ENCODE peak calls at places on chromosomes 4 and X, in seven cellular contexts. One of them, this sample, is unnamed.

GRCh38 chr4:128770807-128771206 is 38.7 kb upstream of the JADE1 start:
- DNase-seq in GM12865: no peak
- DNase-seq in MM.1S: no peak
- DNase-seq in tibial artery: no peak
- DNase-seq in AG09309: no peak
- DNase-seq in astrocyte of the spinal cord: no peak
- DNase-seq in psoas muscle: no peak
- DNase-seq in this sample: no peak

GRCh38 chr4:55675196-55675793 is 39.2 kb upstream of the NMU start:
- DNase-seq in GM12865: no peak
- DNase-seq in MM.1S: no peak
- DNase-seq in tibial artery: no peak
- DNase-seq in AG09309: no peak
- DNase-seq in astrocyte of the spinal cord: no peak
- DNase-seq in psoas muscle: no peak
- DNase-seq in this sample: no peak

GRCh38 chr4:118756958-118757357 is 71.8 kb downstream of the METTL14 start:
- DNase-seq in GM12865: no peak
- DNase-seq in MM.1S: no peak
- DNase-seq in tibial artery: no peak
- DNase-seq in AG09309: no peak
- DNase-seq in astrocyte of the spinal cord: no peak
- DNase-seq in psoas muscle: no peak
- DNase-seq in this sample: no peak

GRCh38 chr4:8393593-8394038 is 46.9 kb downstream of the ACOX3 start:
- DNase-seq in GM12865: peak
- DNase-seq in MM.1S: no peak
- DNase-seq in tibial artery: peak
- DNase-seq in AG09309: peak
- DNase-seq in astrocyte of the spinal cord: peak
- DNase-seq in psoas muscle: peak
- DNase-seq in this sample: peak

GRCh38 chrX:2962346-2962745 is 33.2 kb upstream of the ARSD start:
- DNase-seq in GM12865: no peak
- DNase-seq in MM.1S: no peak
- DNase-seq in tibial artery: no peak
- DNase-seq in AG09309: no peak
- DNase-seq in astrocyte of the spinal cord: no peak
- DNase-seq in psoas muscle: no peak
- DNase-seq in this sample: no peak

GRCh38 chrX:30302957-30303356 is 6.2 kb downstream of the NR0B1 start:
- DNase-seq in GM12865: no peak
- DNase-seq in MM.1S: no peak
- DNase-seq in tibial artery: no peak
- DNase-seq in AG09309: no peak
- DNase-seq in astrocyte of the spinal cord: no peak
- DNase-seq in psoas muscle: peak
- DNase-seq in this sample: no peak

GRCh38 chr4:1153567-1154090 is 18.8 kb downstream of the SPON2 start:
- DNase-seq in GM12865: no peak
- DNase-seq in MM.1S: no peak
- DNase-seq in tibial artery: no peak
- DNase-seq in AG09309: no peak
- DNase-seq in astrocyte of the spinal cord: no peak
- DNase-seq in psoas muscle: no peak
- DNase-seq in this sample: no peak

GRCh38 chrX:46165411-46165810 is 379.8 kb downstream of the ZNF674 start:
- DNase-seq in GM12865: no peak
- DNase-seq in MM.1S: no peak
- DNase-seq in tibial artery: no peak
- DNase-seq in AG09309: peak
- DNase-seq in astrocyte of the spinal cord: peak
- DNase-seq in psoas muscle: no peak
- DNase-seq in this sample: peak

GRCh38 chrX:53047228-53047627 is 1.4 kb upstream of the GPR173 start:
- DNase-seq in GM12865: no peak
- DNase-seq in MM.1S: no peak
- DNase-seq in tibial artery: no peak
- DNase-seq in AG09309: no peak
- DNase-seq in astrocyte of the spinal cord: no peak
- DNase-seq in psoas muscle: no peak
- DNase-seq in this sample: no peak
- TF ChIP-seq CTCF in GM12865: no peak
- TF ChIP-seq CTCF in MM.1S: no peak
- TF ChIP-seq CTCF in tibial artery: no peak
- TF ChIP-seq CTCF in AG09309: peak
- TF ChIP-seq CTCF in astrocyte of the spinal cord: peak
- TF ChIP-seq CTCF in psoas muscle: no peak
- TF ChIP-seq CTCF in this sample: peak

GRCh38 chrX:20042221-20042620 is 51.4 kb upstream of the BCLAF3 start:
- DNase-seq in GM12865: no peak
- DNase-seq in MM.1S: no peak
- DNase-seq in tibial artery: no peak
- DNase-seq in AG09309: no peak
- DNase-seq in astrocyte of the spinal cord: no peak
- DNase-seq in psoas muscle: no peak
- DNase-seq in this sample: no peak

GRCh38 chrX:20046270-20046669 is 55.4 kb upstream of the BCLAF3 start:
- DNase-seq in GM12865: no peak
- DNase-seq in MM.1S: no peak
- DNase-seq in tibial artery: no peak
- DNase-seq in AG09309: no peak
- DNase-seq in astrocyte of the spinal cord: no peak
- DNase-seq in psoas muscle: no peak
- DNase-seq in this sample: no peak

GRCh38 chrX:20046864-20047263 is 56.0 kb upstream of the BCLAF3 start:
- DNase-seq in GM12865: no peak
- DNase-seq in MM.1S: no peak
- DNase-seq in tibial artery: no peak
- DNase-seq in AG09309: no peak
- DNase-seq in astrocyte of the spinal cord: no peak
- DNase-seq in psoas muscle: no peak
- DNase-seq in this sample: no peak
- H3K4me3 ChIP-seq in GM12865: no peak
- H3K4me3 ChIP-seq in MM.1S: no peak
- H3K4me3 ChIP-seq in tibial artery: no peak
- H3K4me3 ChIP-seq in AG09309: no peak
- H3K4me3 ChIP-seq in astrocyte of the spinal cord: no peak
- H3K4me3 ChIP-seq in psoas muscle: no peak
- H3K4me3 ChIP-seq in this sample: no peak

DNA sequence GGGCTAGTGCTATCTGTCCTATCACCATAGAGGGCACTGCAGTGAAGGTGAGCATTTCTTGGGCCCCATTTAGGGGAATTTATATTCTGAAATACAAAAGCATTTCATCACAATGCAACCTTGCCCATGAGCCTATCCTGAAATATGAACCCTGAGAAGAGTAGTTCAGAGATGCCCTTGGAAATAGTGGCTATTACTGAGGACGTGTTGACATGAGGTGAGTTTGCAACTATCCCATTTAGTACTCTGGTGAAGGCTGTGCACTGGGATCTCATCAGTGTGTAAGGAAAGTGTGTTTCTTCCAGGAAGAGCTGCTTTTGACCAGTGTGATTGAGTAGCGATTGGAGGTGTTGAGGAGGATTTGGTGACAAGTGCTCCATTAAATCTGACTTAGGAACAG is 149.3 kb upstream of the EOLA2 start:
- DNase-seq in GM12865: no peak
- DNase-seq in MM.1S: no peak
- DNase-seq in tibial artery: no peak
- DNase-seq in AG09309: no peak
- DNase-seq in astrocyte of the spinal cord: no peak
- DNase-seq in psoas muscle: no peak
- DNase-seq in this sample: no peak
- TF ChIP-seq CTCF in GM12865: no peak
- TF ChIP-seq CTCF in MM.1S: no peak
- TF ChIP-seq CTCF in tibial artery: no peak
- TF ChIP-seq CTCF in AG09309: no peak
- TF ChIP-seq CTCF in astrocyte of the spinal cord: no peak
- TF ChIP-seq CTCF in psoas muscle: no peak
- TF ChIP-seq CTCF in this sample: no peak

GRCh38 chr4:4455199-4455865 is 68.4 kb downstream of the NSG1 start:
- DNase-seq in GM12865: peak
- DNase-seq in MM.1S: peak
- DNase-seq in tibial artery: no peak
- DNase-seq in AG09309: no peak
- DNase-seq in astrocyte of the spinal cord: no peak
- DNase-seq in psoas muscle: no peak
- DNase-seq in this sample: no peak
- H3K4me3 ChIP-seq in GM12865: no peak
- H3K4me3 ChIP-seq in MM.1S: peak
- H3K4me3 ChIP-seq in tibial artery: no peak
- H3K4me3 ChIP-seq in AG09309: no peak
- H3K4me3 ChIP-seq in astrocyte of the spinal cord: no peak
- H3K4me3 ChIP-seq in psoas muscle: no peak
- H3K4me3 ChIP-seq in this sample: no peak

GRCh38 chr4:157204634-157205244 is 15.8 kb upstream of the GRIA2 start:
- DNase-seq in GM12865: peak
- DNase-seq in MM.1S: peak
- DNase-seq in tibial artery: no peak
- DNase-seq in AG09309: no peak
- DNase-seq in astrocyte of the spinal cord: no peak
- DNase-seq in psoas muscle: no peak
- DNase-seq in this sample: no peak
- TF ChIP-seq CTCF in GM12865: peak
- TF ChIP-seq CTCF in MM.1S: peak
- TF ChIP-seq CTCF in tibial artery: no peak
- TF ChIP-seq CTCF in AG09309: peak
- TF ChIP-seq CTCF in astrocyte of the spinal cord: peak
- TF ChIP-seq CTCF in psoas muscle: peak
- TF ChIP-seq CTCF in this sample: peak

DNA sequence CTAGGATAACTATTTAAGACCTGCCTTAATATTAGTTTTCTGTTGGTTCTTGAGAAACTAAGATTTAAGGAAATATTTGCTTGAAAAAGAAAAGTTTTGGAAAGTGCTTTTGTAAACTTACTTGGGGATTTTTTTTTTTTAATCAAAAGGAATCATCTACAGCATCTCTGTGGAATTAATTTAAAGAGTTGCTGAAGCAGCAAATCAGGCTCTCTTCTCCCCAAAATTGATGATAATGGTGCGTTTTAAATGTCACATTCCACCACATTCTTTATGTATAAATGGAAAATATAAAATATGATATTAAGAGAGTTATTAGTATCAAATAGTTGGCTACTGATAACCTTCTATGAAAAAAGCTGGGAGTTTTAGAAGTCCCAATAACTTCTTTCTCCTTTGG is 4.2 kb downstream of the KLF3 start:
- DNase-seq in GM12865: no peak
- DNase-seq in MM.1S: no peak
- DNase-seq in tibial artery: no peak
- DNase-seq in AG09309: no peak
- DNase-seq in astrocyte of the spinal cord: no peak
- DNase-seq in psoas muscle: no peak
- DNase-seq in this sample: no peak
- H3K4me3 ChIP-seq in GM12865: no peak
- H3K4me3 ChIP-seq in MM.1S: no peak
- H3K4me3 ChIP-seq in tibial artery: no peak
- H3K4me3 ChIP-seq in AG09309: no peak
- H3K4me3 ChIP-seq in astrocyte of the spinal cord: no peak
- H3K4me3 ChIP-seq in psoas muscle: peak
- H3K4me3 ChIP-seq in this sample: no peak

GRCh38 chr4:77040856-77041576 is 34.8 kb downstream of the CCNI start:
- DNase-seq in GM12865: no peak
- DNase-seq in MM.1S: no peak
- DNase-seq in tibial artery: no peak
- DNase-seq in AG09309: no peak
- DNase-seq in astrocyte of the spinal cord: no peak
- DNase-seq in psoas muscle: no peak
- DNase-seq in this sample: no peak
- TF ChIP-seq CTCF in GM12865: no peak
- TF ChIP-seq CTCF in MM.1S: no peak
- TF ChIP-seq CTCF in tibial artery: no peak
- TF ChIP-seq CTCF in AG09309: no peak
- TF ChIP-seq CTCF in astrocyte of the spinal cord: no peak
- TF ChIP-seq CTCF in psoas muscle: no peak
- TF ChIP-seq CTCF in this sample: no peak

GRCh38 chrX:48918303-48918643 is 551 bp downstream of the PIM2 start:
- DNase-seq in GM12865: peak
- DNase-seq in MM.1S: no peak
- DNase-seq in tibial artery: no peak
- DNase-seq in AG09309: no peak
- DNase-seq in astrocyte of the spinal cord: no peak
- DNase-seq in psoas muscle: no peak
- DNase-seq in this sample: no peak

GRCh38 chrX:48919360-48919821 is 567 bp upstream of the PIM2 start:
- DNase-seq in GM12865: peak
- DNase-seq in MM.1S: peak
- DNase-seq in tibial artery: no peak
- DNase-seq in AG09309: no peak
- DNase-seq in astrocyte of the spinal cord: no peak
- DNase-seq in psoas muscle: no peak
- DNase-seq in this sample: no peak

GRCh38 chrX:48914593-48915493 is 3.4 kb upstream of the SLC35A2 start:
- DNase-seq in GM12865: no peak
- DNase-seq in MM.1S: no peak
- DNase-seq in tibial artery: no peak
- DNase-seq in AG09309: no peak
- DNase-seq in astrocyte of the spinal cord: no peak
- DNase-seq in psoas muscle: no peak
- DNase-seq in this sample: no peak

GRCh38 chrX:48918644-48919340 is at the start of gene PIM2:
- DNase-seq in GM12865: peak
- DNase-seq in MM.1S: peak
- DNase-seq in tibial artery: peak
- DNase-seq in AG09309: no peak
- DNase-seq in astrocyte of the spinal cord: peak
- DNase-seq in psoas muscle: peak
- DNase-seq in this sample: no peak

DNA sequence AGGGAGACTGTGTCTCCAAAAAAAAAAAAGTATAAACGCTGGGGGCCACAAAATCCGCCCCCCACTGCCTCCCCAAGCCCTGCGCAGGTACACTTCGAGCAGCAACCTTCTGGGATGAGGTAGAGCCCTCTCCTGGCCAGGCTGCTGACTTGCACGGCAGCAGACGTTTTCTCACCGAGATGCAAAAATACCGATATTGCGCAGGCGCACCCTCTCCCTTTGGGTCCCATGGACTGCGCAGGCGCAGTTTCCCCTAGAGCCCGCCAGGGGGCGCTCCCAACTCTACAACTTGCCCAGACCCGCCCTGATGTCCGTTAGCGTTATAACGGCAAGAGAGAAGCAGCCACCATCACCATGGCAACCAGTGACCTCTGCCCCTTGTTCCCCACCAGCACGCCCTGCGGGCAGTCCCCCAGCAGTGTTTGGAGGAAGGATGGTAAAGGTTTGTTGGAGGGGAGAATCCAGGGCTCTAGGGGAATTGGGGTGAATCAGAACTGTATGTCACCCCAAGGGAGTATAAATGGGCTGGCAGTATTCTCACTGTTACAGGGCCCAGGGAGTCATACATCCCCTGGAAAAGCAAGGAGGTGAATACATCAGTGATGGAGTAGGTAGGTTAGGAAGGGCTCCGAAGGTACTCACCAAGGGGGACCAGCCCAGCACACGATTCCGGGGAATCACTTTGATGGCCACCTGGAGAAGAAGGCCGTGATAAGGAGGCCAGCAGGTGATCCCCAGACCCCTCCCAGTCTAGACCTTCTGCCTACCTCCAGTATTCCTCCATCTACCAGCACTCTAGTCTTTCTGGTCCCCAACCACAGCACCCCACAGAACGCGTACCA is 1.5 kb downstream of the PIM2 start:
- DNase-seq in GM12865: peak
- DNase-seq in MM.1S: peak
- DNase-seq in tibial artery: peak
- DNase-seq in AG09309: peak
- DNase-seq in astrocyte of the spinal cord: peak
- DNase-seq in psoas muscle: peak
- DNase-seq in this sample: peak
- H3K4me3 ChIP-seq in GM12865: peak
- H3K4me3 ChIP-seq in MM.1S: peak
- H3K4me3 ChIP-seq in tibial artery: peak
- H3K4me3 ChIP-seq in AG09309: no peak
- H3K4me3 ChIP-seq in astrocyte of the spinal cord: peak
- H3K4me3 ChIP-seq in psoas muscle: peak
- H3K4me3 ChIP-seq in this sample: peak

This sample was measured in AG04449.